ENCODE peak calls at places on chromosomes 1 and 21, in five cellular contexts. One of them, this sample, is unnamed.

GRCh38 chr1:32179443-32180185 is at the start of gene TXLNA:
- DNase-seq in epithelial cell of esophagus: peak; percentile 86
- DNase-seq in stimulated activated naive B cell treated with anti-CD40 and anti-IgM and Interleukin-4, amounts not matched to agents 10 μg/mL and 1 μg/mL and 100 μg/mL, for 72 hours: peak; percentile 89
- DNase-seq in GM20000: peak; percentile 98
- DNase-seq in iris pigment epithelial cell: peak; percentile 95
- DNase-seq in this sample: peak; percentile 93

GRCh38 chr1:97277891-97278662 is 556.5 kb downstream of the PTBP2 start:
- DNase-seq in epithelial cell of esophagus: peak; percentile 92
- DNase-seq in stimulated activated naive B cell treated with anti-CD40 and anti-IgM and Interleukin-4, amounts not matched to agents 10 μg/mL and 1 μg/mL and 100 μg/mL, for 72 hours: no peak
- DNase-seq in GM20000: no peak
- DNase-seq in iris pigment epithelial cell: peak; percentile 91
- DNase-seq in this sample: peak; percentile 63

GRCh38 chr1:109790735-109791494 is 27.2 kb upstream of the EPS8L3 start:
- DNase-seq in epithelial cell of esophagus: no peak
- DNase-seq in stimulated activated naive B cell treated with anti-CD40 and anti-IgM and Interleukin-4, amounts not matched to agents 10 μg/mL and 1 μg/mL and 100 μg/mL, for 72 hours: peak; percentile 78
- DNase-seq in GM20000: peak; percentile 84
- DNase-seq in iris pigment epithelial cell: peak; percentile 85
- DNase-seq in this sample: peak; percentile 62

GRCh38 chr1:224782601-224783000 is 146.9 kb upstream of the DNAH14 start:
- DNase-seq in epithelial cell of esophagus: no peak
- DNase-seq in stimulated activated naive B cell treated with anti-CD40 and anti-IgM and Interleukin-4, amounts not matched to agents 10 μg/mL and 1 μg/mL and 100 μg/mL, for 72 hours: no peak
- DNase-seq in GM20000: no peak
- DNase-seq in iris pigment epithelial cell: no peak
- DNase-seq in this sample: no peak

GRCh38 chr1:22776051-22776611 is 65.5 kb downstream of the EPHB2 start:
- DNase-seq in epithelial cell of esophagus: no peak
- DNase-seq in stimulated activated naive B cell treated with anti-CD40 and anti-IgM and Interleukin-4, amounts not matched to agents 10 μg/mL and 1 μg/mL and 100 μg/mL, for 72 hours: no peak
- DNase-seq in GM20000: no peak
- DNase-seq in iris pigment epithelial cell: no peak
- DNase-seq in this sample: peak; percentile 45

GRCh38 chr1:79133703-79134258 is 127.3 kb upstream of the ADGRL4 start:
- DNase-seq in epithelial cell of esophagus: no peak
- DNase-seq in stimulated activated naive B cell treated with anti-CD40 and anti-IgM and Interleukin-4, amounts not matched to agents 10 μg/mL and 1 μg/mL and 100 μg/mL, for 72 hours: no peak
- DNase-seq in GM20000: no peak
- DNase-seq in iris pigment epithelial cell: peak; percentile 11
- DNase-seq in this sample: no peak

GRCh38 chr1:28905921-28906666 is 8.3 kb upstream of the EPB41 start:
- DNase-seq in epithelial cell of esophagus: no peak
- DNase-seq in stimulated activated naive B cell treated with anti-CD40 and anti-IgM and Interleukin-4, amounts not matched to agents 10 μg/mL and 1 μg/mL and 100 μg/mL, for 72 hours: no peak
- DNase-seq in GM20000: no peak
- DNase-seq in iris pigment epithelial cell: no peak
- DNase-seq in this sample: no peak

GRCh38 chr1:88111806-88112205 is 572.3 kb upstream of the PKN2 start:
- DNase-seq in epithelial cell of esophagus: peak; percentile 10
- DNase-seq in stimulated activated naive B cell treated with anti-CD40 and anti-IgM and Interleukin-4, amounts not matched to agents 10 μg/mL and 1 μg/mL and 100 μg/mL, for 72 hours: no peak
- DNase-seq in GM20000: no peak
- DNase-seq in iris pigment epithelial cell: no peak
- DNase-seq in this sample: no peak

GRCh38 chr21:43961382-43961909 is 50.7 kb upstream of the TRAPPC10 start:
- DNase-seq in epithelial cell of esophagus: no peak
- DNase-seq in stimulated activated naive B cell treated with anti-CD40 and anti-IgM and Interleukin-4, amounts not matched to agents 10 μg/mL and 1 μg/mL and 100 μg/mL, for 72 hours: no peak
- DNase-seq in GM20000: no peak
- DNase-seq in iris pigment epithelial cell: no peak
- DNase-seq in this sample: no peak

GRCh38 chr1:176802316-176802715 is 339.3 kb downstream of the PAPPA2 start:
- DNase-seq in epithelial cell of esophagus: no peak
- DNase-seq in stimulated activated naive B cell treated with anti-CD40 and anti-IgM and Interleukin-4, amounts not matched to agents 10 μg/mL and 1 μg/mL and 100 μg/mL, for 72 hours: no peak
- DNase-seq in GM20000: no peak
- DNase-seq in iris pigment epithelial cell: no peak
- DNase-seq in this sample: no peak

GRCh38 chr1:155940531-155940992 is 876 bp upstream of the RXFP4 start:
- DNase-seq in epithelial cell of esophagus: peak; percentile 60
- DNase-seq in stimulated activated naive B cell treated with anti-CD40 and anti-IgM and Interleukin-4, amounts not matched to agents 10 μg/mL and 1 μg/mL and 100 μg/mL, for 72 hours: no peak
- DNase-seq in GM20000: no peak
- DNase-seq in iris pigment epithelial cell: peak; percentile 53
- DNase-seq in this sample: peak; percentile 87

GRCh38 chr21:41668051-41668541 is 98.8 kb downstream of the RIPK4 start:
- DNase-seq in epithelial cell of esophagus: no peak
- DNase-seq in stimulated activated naive B cell treated with anti-CD40 and anti-IgM and Interleukin-4, amounts not matched to agents 10 μg/mL and 1 μg/mL and 100 μg/mL, for 72 hours: no peak
- DNase-seq in GM20000: no peak
- DNase-seq in iris pigment epithelial cell: no peak
- DNase-seq in this sample: no peak

GRCh38 chr1:65265296-65266271 is 43.8 kb upstream of the DNAJC6 start:
- DNase-seq in epithelial cell of esophagus: peak; percentile 51
- DNase-seq in stimulated activated naive B cell treated with anti-CD40 and anti-IgM and Interleukin-4, amounts not matched to agents 10 μg/mL and 1 μg/mL and 100 μg/mL, for 72 hours: no peak
- DNase-seq in GM20000: peak; percentile 38
- DNase-seq in iris pigment epithelial cell: no peak
- DNase-seq in this sample: peak; percentile 67

GRCh38 chr1:232377494-232377770 is 252.5 kb downstream of the SIPA1L2 start:
- DNase-seq in epithelial cell of esophagus: peak; percentile 40
- DNase-seq in stimulated activated naive B cell treated with anti-CD40 and anti-IgM and Interleukin-4, amounts not matched to agents 10 μg/mL and 1 μg/mL and 100 μg/mL, for 72 hours: no peak
- DNase-seq in GM20000: no peak
- DNase-seq in iris pigment epithelial cell: peak; percentile 71
- DNase-seq in this sample: peak; percentile 23

GRCh38 chr21:41966872-41967621 is 13.2 kb upstream of the C2CD2 start:
- DNase-seq in epithelial cell of esophagus: no peak
- DNase-seq in stimulated activated naive B cell treated with anti-CD40 and anti-IgM and Interleukin-4, amounts not matched to agents 10 μg/mL and 1 μg/mL and 100 μg/mL, for 72 hours: no peak
- DNase-seq in GM20000: no peak
- DNase-seq in iris pigment epithelial cell: no peak
- DNase-seq in this sample: no peak

GRCh38 chr1:150566589-150567340 is 12.6 kb downstream of the MCL1 start:
- DNase-seq in epithelial cell of esophagus: no peak
- DNase-seq in stimulated activated naive B cell treated with anti-CD40 and anti-IgM and Interleukin-4, amounts not matched to agents 10 μg/mL and 1 μg/mL and 100 μg/mL, for 72 hours: no peak
- DNase-seq in GM20000: no peak
- DNase-seq in iris pigment epithelial cell: no peak
- DNase-seq in this sample: no peak

GRCh38 chr1:22416555-22417454 is 34.8 kb upstream of the ZBTB40 start:
- DNase-seq in epithelial cell of esophagus: peak; percentile 72
- DNase-seq in stimulated activated naive B cell treated with anti-CD40 and anti-IgM and Interleukin-4, amounts not matched to agents 10 μg/mL and 1 μg/mL and 100 μg/mL, for 72 hours: peak; percentile 54
- DNase-seq in GM20000: peak; percentile 79
- DNase-seq in iris pigment epithelial cell: peak; percentile 62
- DNase-seq in this sample: peak; percentile 79

GRCh38 chr21:27292851-27293638 is 326.2 kb upstream of the ADAMTS5 start:
- DNase-seq in epithelial cell of esophagus: no peak
- DNase-seq in stimulated activated naive B cell treated with anti-CD40 and anti-IgM and Interleukin-4, amounts not matched to agents 10 μg/mL and 1 μg/mL and 100 μg/mL, for 72 hours: no peak
- DNase-seq in GM20000: no peak
- DNase-seq in iris pigment epithelial cell: no peak
- DNase-seq in this sample: no peak

GRCh38 chr1:212600071-212600915 is 8.3 kb upstream of the ATF3 start:
- DNase-seq in epithelial cell of esophagus: no peak
- DNase-seq in stimulated activated naive B cell treated with anti-CD40 and anti-IgM and Interleukin-4, amounts not matched to agents 10 μg/mL and 1 μg/mL and 100 μg/mL, for 72 hours: no peak
- DNase-seq in GM20000: no peak
- DNase-seq in iris pigment epithelial cell: no peak
- DNase-seq in this sample: no peak

GRCh38 chr1:168623003-168623828 is 46.8 kb downstream of the XCL1 start:
- DNase-seq in epithelial cell of esophagus: peak; percentile 80
- DNase-seq in stimulated activated naive B cell treated with anti-CD40 and anti-IgM and Interleukin-4, amounts not matched to agents 10 μg/mL and 1 μg/mL and 100 μg/mL, for 72 hours: no peak
- DNase-seq in GM20000: no peak
- DNase-seq in iris pigment epithelial cell: peak; percentile 87
- DNase-seq in this sample: peak; percentile 69

GRCh38 chr1:190858140-190858539 is 380.5 kb upstream of the BRINP3 start:
- DNase-seq in epithelial cell of esophagus: no peak
- DNase-seq in stimulated activated naive B cell treated with anti-CD40 and anti-IgM and Interleukin-4, amounts not matched to agents 10 μg/mL and 1 μg/mL and 100 μg/mL, for 72 hours: no peak
- DNase-seq in GM20000: no peak
- DNase-seq in iris pigment epithelial cell: no peak
- DNase-seq in this sample: no peak

GRCh38 chr1:245209658-245210415 is 55.1 kb downstream of the KIF26B start:
- DNase-seq in epithelial cell of esophagus: no peak
- DNase-seq in stimulated activated naive B cell treated with anti-CD40 and anti-IgM and Interleukin-4, amounts not matched to agents 10 μg/mL and 1 μg/mL and 100 μg/mL, for 72 hours: no peak
- DNase-seq in GM20000: no peak
- DNase-seq in iris pigment epithelial cell: no peak
- DNase-seq in this sample: no peak

GRCh38 chr1:53470584-53470983 is 11.4 kb downstream of the DMRTB1 start:
- DNase-seq in epithelial cell of esophagus: no peak
- DNase-seq in stimulated activated naive B cell treated with anti-CD40 and anti-IgM and Interleukin-4, amounts not matched to agents 10 μg/mL and 1 μg/mL and 100 μg/mL, for 72 hours: no peak
- DNase-seq in GM20000: no peak
- DNase-seq in iris pigment epithelial cell: no peak
- DNase-seq in this sample: no peak

GRCh38 chr1:94044290-94044790 is 76.6 kb downstream of the ABCA4 start:
- DNase-seq in epithelial cell of esophagus: no peak
- DNase-seq in stimulated activated naive B cell treated with anti-CD40 and anti-IgM and Interleukin-4, amounts not matched to agents 10 μg/mL and 1 μg/mL and 100 μg/mL, for 72 hours: no peak
- DNase-seq in GM20000: no peak
- DNase-seq in iris pigment epithelial cell: no peak
- DNase-seq in this sample: no peak

GRCh38 chr1:204917802-204918201 is 47.1 kb downstream of the NFASC start:
- DNase-seq in epithelial cell of esophagus: peak; percentile 64
- DNase-seq in stimulated activated naive B cell treated with anti-CD40 and anti-IgM and Interleukin-4, amounts not matched to agents 10 μg/mL and 1 μg/mL and 100 μg/mL, for 72 hours: no peak
- DNase-seq in GM20000: no peak
- DNase-seq in iris pigment epithelial cell: no peak
- DNase-seq in this sample: no peak

GRCh38 chr1:167500283-167500860 is 18.0 kb downstream of the CD247 start:
- DNase-seq in epithelial cell of esophagus: no peak
- DNase-seq in stimulated activated naive B cell treated with anti-CD40 and anti-IgM and Interleukin-4, amounts not matched to agents 10 μg/mL and 1 μg/mL and 100 μg/mL, for 72 hours: no peak
- DNase-seq in GM20000: peak; percentile 44
- DNase-seq in iris pigment epithelial cell: no peak
- DNase-seq in this sample: no peak

GRCh38 chr1:35488346-35488745 is 68.9 kb downstream of the KIAA0319L start:
- DNase-seq in epithelial cell of esophagus: no peak
- DNase-seq in stimulated activated naive B cell treated with anti-CD40 and anti-IgM and Interleukin-4, amounts not matched to agents 10 μg/mL and 1 μg/mL and 100 μg/mL, for 72 hours: no peak
- DNase-seq in GM20000: no peak
- DNase-seq in iris pigment epithelial cell: peak; percentile 31
- DNase-seq in this sample: no peak

GRCh38 chr1:200168926-200169325 is 141.4 kb downstream of the NR5A2 start:
- DNase-seq in epithelial cell of esophagus: no peak
- DNase-seq in stimulated activated naive B cell treated with anti-CD40 and anti-IgM and Interleukin-4, amounts not matched to agents 10 μg/mL and 1 μg/mL and 100 μg/mL, for 72 hours: no peak
- DNase-seq in GM20000: no peak
- DNase-seq in iris pigment epithelial cell: no peak
- DNase-seq in this sample: no peak

GRCh38 chr1:228685081-228685480 is 50.2 kb upstream of the RHOU start:
- DNase-seq in epithelial cell of esophagus: no peak
- DNase-seq in stimulated activated naive B cell treated with anti-CD40 and anti-IgM and Interleukin-4, amounts not matched to agents 10 μg/mL and 1 μg/mL and 100 μg/mL, for 72 hours: no peak
- DNase-seq in GM20000: no peak
- DNase-seq in iris pigment epithelial cell: no peak
- DNase-seq in this sample: no peak

GRCh38 chr1:39940980-39941871 is 13.7 kb upstream of the MFSD2A start:
- DNase-seq in epithelial cell of esophagus: no peak
- DNase-seq in stimulated activated naive B cell treated with anti-CD40 and anti-IgM and Interleukin-4, amounts not matched to agents 10 μg/mL and 1 μg/mL and 100 μg/mL, for 72 hours: no peak
- DNase-seq in GM20000: no peak
- DNase-seq in iris pigment epithelial cell: no peak
- DNase-seq in this sample: no peak

GRCh38 chr1:29249951-29250581 is 13.7 kb downstream of the PTPRU start:
- DNase-seq in epithelial cell of esophagus: no peak
- DNase-seq in stimulated activated naive B cell treated with anti-CD40 and anti-IgM and Interleukin-4, amounts not matched to agents 10 μg/mL and 1 μg/mL and 100 μg/mL, for 72 hours: no peak
- DNase-seq in GM20000: no peak
- DNase-seq in iris pigment epithelial cell: peak; percentile 18
- DNase-seq in this sample: no peak

This sample was measured in EH.